ENCODE peak calls at places on chromosomes 3 and 15, in ten cellular contexts. R is breast epithelium, O is GM12892, I is transverse colon, U is uterus, Y is ovary, J is Peyer's patch, E is testis, W is H54, S is K562. X is an unnamed sample.

GRCh38 chr3:138594150-138594934 is at the start of gene CEP70:
- DNase-seq in R (peak), O (peak), J (peak), Y (peak), I (peak), U (peak), W (peak), E (peak), S (peak), X (no peak)

GRCh38 chr3:129859272-129859671 is 34.2 kb downstream of the TMCC1 start:
- DNase-seq in Y (no peak), E (no peak), S (no peak), I (no peak), J (no peak), O (no peak), U (no peak), W (no peak), R (no peak), X (no peak)

GRCh38 chr3:55006277-55006676 is 78.4 kb upstream of the LRTM1 start:
- DNase-seq in R (no peak), E (no peak), U (no peak), O (no peak), S (no peak), Y (no peak), J (no peak), I (no peak), W (no peak), X (no peak)

GRCh38 chr15:101019351-101019750 is 100.2 kb downstream of the LRRK1 start:
- DNase-seq in O (no peak), I (no peak), S (no peak), Y (no peak), U (peak), W (no peak), E (peak), R (no peak), J (no peak), X (no peak)

GRCh38 chr3:98962189-98962930 is 60.9 kb upstream of the DCBLD2 start:
- DNase-seq in Y (no peak), O (no peak), J (no peak), I (no peak), S (no peak), R (no peak), E (no peak), U (no peak), W (no peak), X (no peak)

GRCh38 chr15:69586721-69587120 is 134.1 kb downstream of the RPLP1 start:
- DNase-seq in S (no peak), W (no peak), I (no peak), U (no peak), Y (no peak), O (no peak), R (no peak), E (no peak), J (no peak), X (no peak)

GRCh38 chr3:52516509-52517195 is 17.0 kb downstream of the NT5DC2 start:
- DNase-seq in W (no peak), S (no peak), R (no peak), U (no peak), O (no peak), I (no peak), Y (no peak), J (no peak), E (no peak), X (no peak)

GRCh38 chr3:62888180-62888579 is 13.0 kb upstream of the CADPS start:
- DNase-seq in Y (no peak), S (no peak), U (no peak), R (no peak), J (no peak), E (no peak), O (no peak), I (no peak), W (no peak), X (no peak)

GRCh38 chr3:151863611-151864010 is 9.8 kb upstream of the SUCNR1 start:
- DNase-seq in Y (no peak), W (no peak), U (no peak), R (no peak), I (no peak), E (no peak), J (no peak), O (no peak), S (no peak), X (no peak)

GRCh38 chr3:11143476-11143875 is 10.8 kb upstream of the HRH1 start:
- DNase-seq in J (no peak), S (no peak), R (no peak), U (no peak), O (no peak), I (no peak), E (no peak), Y (no peak), W (no peak), X (no peak)

GRCh38 chr3:66423791-66424190 is 77.0 kb downstream of the LRIG1 start:
- DNase-seq in E (no peak), O (no peak), I (no peak), R (no peak), J (no peak), W (no peak), S (no peak), Y (no peak), U (peak), X (no peak)

GRCh38 chr3:47443611-47443995 is 32.1 kb downstream of the SCAP start:
- DNase-seq in E (no peak), S (no peak), Y (no peak), U (no peak), I (peak), R (no peak), W (no peak), J (peak), O (no peak), X (no peak)

GRCh38 chr15:78629031-78629715 is 8.4 kb upstream of the CHRNA3 start:
- DNase-seq in U (no peak), E (no peak), R (peak), W (no peak), J (no peak), I (no peak), O (no peak), S (no peak), Y (no peak), X (no peak)

GRCh38 chr3:153624310-153625030 is 462.4 kb downstream of the RAP2B start:
- DNase-seq in O (no peak), S (no peak), J (no peak), W (no peak), Y (no peak), U (no peak), I (no peak), R (no peak), E (no peak), X (no peak)

GRCh38 chr15:82570721-82571519 is 30.7 kb upstream of the RPS17 start:
- DNase-seq in Y (no peak), W (no peak), J (no peak), S (no peak), E (no peak), R (no peak), O (no peak), I (no peak), U (peak), X (no peak)

GRCh38 chr15:79897701-79898113 is 893 bp upstream of the MTHFS start:
- DNase-seq in I (no peak), R (no peak), O (no peak), E (no peak), W (no peak), Y (no peak), J (no peak), U (no peak), S (no peak), X (no peak)

GRCh38 chr3:86949850-86950249 is 41.1 kb downstream of the VGLL3 start:
- DNase-seq in E (no peak), J (no peak), R (no peak), U (no peak), Y (no peak), S (no peak), O (no peak), I (no peak), W (no peak), X (no peak)

GRCh38 chr3:32045091-32045964 is 61.1 kb upstream of the GPD1L start:
- DNase-seq in E (no peak), R (no peak), J (no peak), I (peak), U (peak), Y (peak), O (no peak), S (peak), W (no peak), X (no peak)

GRCh38 chr15:33846862-33847261 is 121.4 kb upstream of the CHRM5 start:
- DNase-seq in E (no peak), Y (no peak), J (no peak), O (no peak), S (no peak), W (no peak), I (no peak), U (no peak), R (no peak), X (no peak)

GRCh38 chr15:73691398-73691797 is 7.2 kb downstream of the CD276 start:
- DNase-seq in J (no peak), S (peak), R (no peak), E (peak), U (no peak), I (peak), W (no peak), O (no peak), Y (peak), X (no peak)

GRCh38 chr15:25469377-25469776 is 30.6 kb upstream of the UBE3A start:
- DNase-seq in E (peak), J (no peak), R (no peak), U (no peak), Y (no peak), I (no peak), S (no peak), W (no peak), O (no peak), X (no peak)

GRCh38 chr15:90818251-90819210 is 49.9 kb upstream of the FURIN start:
- DNase-seq in S (peak), I (no peak), E (no peak), Y (no peak), J (no peak), W (no peak), U (no peak), O (no peak), R (no peak), X (peak)

GRCh38 chr3:188335656-188336055 is 181.7 kb downstream of the LPP start:
- DNase-seq in W (no peak), I (no peak), O (no peak), E (no peak), R (no peak), J (no peak), Y (no peak), U (no peak), S (no peak), X (no peak)

GRCh38 chr3:170092907-170093306 is 55.1 kb downstream of the GPR160 start:
- DNase-seq in R (no peak), E (no peak), S (no peak), W (no peak), U (no peak), I (no peak), Y (no peak), O (no peak), J (no peak), X (no peak)

GRCh38 chr3:75294124-75294523 is 370.0 kb upstream of the FRG2C start:
- DNase-seq in E (peak), J (no peak), I (peak), O (no peak), U (peak), S (peak), R (no peak), W (peak), Y (peak), X (peak)

GRCh38 chr15:63752075-63752684 is 81.6 kb downstream of the HERC1 start:
- DNase-seq in S (peak), W (peak), I (peak), E (peak), R (no peak), U (peak), O (no peak), Y (peak), J (no peak), X (peak)

GRCh38 chr15:86018679-86019078 is 61.0 kb upstream of the AGBL1 start:
- DNase-seq in O (no peak), E (no peak), J (no peak), I (no peak), W (no peak), R (no peak), Y (no peak), S (no peak), U (no peak), X (no peak)

GRCh38 chr15:38868326-38869114 is 303.9 kb upstream of the RASGRP1 start:
- DNase-seq in E (no peak), W (peak), I (peak), S (no peak), J (peak), R (no peak), O (no peak), Y (no peak), U (no peak), X (no peak)

GRCh38 chr3:117788499-117788898 is 1078.9 kb downstream of the TUSC7 start:
- DNase-seq in E (no peak), O (no peak), S (no peak), I (no peak), J (no peak), U (no peak), Y (no peak), R (no peak), W (no peak), X (no peak)

GRCh38 chr3:144549161-144549560 is 577.5 kb downstream of the DIPK2A start:
- DNase-seq in J (no peak), I (no peak), R (no peak), U (no peak), W (no peak), Y (no peak), O (no peak), E (no peak), S (no peak), X (no peak)

GRCh38 chr3:101068876-101069606 is 75.8 kb upstream of the ABI3BP start:
- DNase-seq in W (no peak), S (no peak), U (no peak), I (no peak), Y (no peak), O (no peak), R (no peak), E (no peak), J (no peak), X (no peak)

GRCh38 chr3:18345015-18345367 is 80.1 kb downstream of the SATB1 start:
- DNase-seq in S (no peak), J (no peak), R (no peak), Y (no peak), U (no peak), O (no peak), I (no peak), E (no peak), W (no peak), X (no peak)

GRCh38 chr3:123246846-123247245 is 45.1 kb downstream of the SEC22A start:
- DNase-seq in O (no peak), R (no peak), E (peak), W (no peak), Y (no peak), I (no peak), U (no peak), J (no peak), S (no peak), X (no peak)

GRCh38 chr3:15098503-15099363 is at the start of gene RBSN:
- DNase-seq in R (peak), Y (peak), I (peak), J (peak), W (peak), E (peak), S (peak), U (peak), O (peak), X (peak)

GRCh38 chr3:64190517-64191515 is 34.5 kb downstream of the PRICKLE2 start:
- DNase-seq in O (no peak), W (peak), J (no peak), U (no peak), I (no peak), S (no peak), Y (no peak), R (no peak), E (no peak), X (no peak)

GRCh38 chr15:98333206-98333605 is 315.1 kb upstream of the IGF1R start:
- DNase-seq in I (no peak), W (no peak), U (no peak), E (no peak), Y (no peak), R (no peak), S (no peak), O (no peak), J (no peak), X (no peak)
- TF ChIP-seq POLR2A in I (no peak), W (no peak), U (no peak), E (no peak), Y (no peak), R (no peak), S (no peak), O (no peak), J (no peak), X (no peak)

DNA sequence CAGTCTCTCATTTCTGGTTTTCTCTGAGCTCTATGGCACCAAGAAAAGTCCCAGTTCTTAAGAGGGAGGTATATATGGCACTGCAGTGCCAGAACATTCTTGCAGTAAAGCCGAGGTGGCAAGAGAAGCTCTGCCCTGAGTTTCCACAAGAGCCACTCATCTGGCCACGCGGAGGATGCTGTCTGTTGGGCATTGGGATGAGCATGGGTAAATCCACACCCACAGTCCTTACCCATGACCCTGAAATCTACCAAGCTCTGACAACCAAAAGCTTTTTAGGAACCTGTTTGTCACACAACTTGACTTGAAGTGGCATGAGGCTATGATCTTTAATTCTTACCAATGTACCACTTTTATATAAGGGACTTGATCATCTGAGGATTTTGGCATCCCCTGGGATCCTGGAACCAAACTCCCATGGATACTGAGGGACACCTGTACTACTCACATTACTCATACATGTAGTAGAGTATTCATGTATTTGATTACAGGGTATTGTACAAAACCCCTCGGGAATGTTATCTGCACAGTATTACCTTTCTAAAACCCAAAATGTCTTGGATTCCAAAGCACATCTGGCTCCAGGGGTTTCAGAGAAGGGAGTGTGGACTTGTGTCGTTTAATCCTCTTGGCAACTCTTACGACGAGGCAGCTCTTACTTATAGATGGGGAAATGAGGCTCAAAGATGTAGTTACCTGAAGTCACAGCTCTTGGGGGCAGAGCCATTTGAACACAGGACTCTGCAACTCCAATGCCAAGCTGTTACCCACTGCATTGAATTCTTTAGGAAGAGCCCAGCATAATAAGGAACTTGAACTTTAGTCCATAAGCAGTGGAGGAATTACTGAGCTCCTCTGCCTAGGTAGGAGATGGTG is 8.8 kb downstream of the RPL32 start:
- DNase-seq in O (no peak), J (no peak), R (no peak), Y (no peak), E (no peak), I (no peak), U (no peak), S (no peak), W (no peak), X (no peak)
- TF ChIP-seq POLR2A in O (peak), J (no peak), R (no peak), Y (no peak), E (no peak), I (no peak), U (no peak), S (peak), W (no peak), X (no peak)

GRCh38 chr15:67146875-67147381 is 81.5 kb downstream of the SMAD3 start:
- DNase-seq in U (peak), O (no peak), Y (peak), I (peak), W (peak), E (no peak), J (peak), S (no peak), R (no peak), X (no peak)
- TF ChIP-seq POLR2A in U (no peak), O (no peak), Y (no peak), I (no peak), W (no peak), E (no peak), J (no peak), S (no peak), R (no peak), X (no peak)

GRCh38 chr3:150271578-150271930 is 136.5 kb upstream of the TSC22D2 start:
- DNase-seq in O (no peak), R (no peak), E (no peak), S (no peak), I (no peak), Y (no peak), W (no peak), J (no peak), U (no peak), X (no peak)

GRCh38 chr3:150270883-150271577 is 137.1 kb upstream of the TSC22D2 start:
- DNase-seq in R (no peak), Y (no peak), U (no peak), O (no peak), I (peak), S (no peak), J (no peak), W (no peak), E (no peak), X (no peak)

GRCh38 chr3:150267288-150267687 is 140.8 kb upstream of the TSC22D2 start:
- DNase-seq in R (no peak), E (no peak), W (no peak), O (no peak), I (no peak), J (no peak), U (no peak), S (no peak), Y (no peak), X (no peak)

GRCh38 chr3:150269526-150269925 is 138.6 kb upstream of the TSC22D2 start:
- DNase-seq in I (no peak), S (no peak), E (no peak), R (no peak), O (no peak), Y (no peak), J (no peak), W (no peak), U (no peak), X (peak)

GRCh38 chr3:150268426-150269321 is 139.4 kb upstream of the TSC22D2 start:
- DNase-seq in S (no peak), J (no peak), I (no peak), Y (no peak), R (no peak), O (no peak), E (no peak), U (no peak), W (no peak), X (peak)
- TF ChIP-seq POLR2A in S (no peak), J (no peak), I (no peak), Y (no peak), R (no peak), O (no peak), E (no peak), U (no peak), W (no peak), X (no peak)

GRCh38 chr15:81296673-81297072 is 27.3 kb downstream of the STARD5 start:
- DNase-seq in U (no peak), I (peak), J (no peak), E (peak), Y (no peak), O (peak), R (no peak), W (peak), S (no peak), X (no peak)
- TF ChIP-seq POLR2A in U (no peak), I (peak), J (peak), E (no peak), Y (no peak), O (peak), R (no peak), W (no peak), S (no peak), X (no peak)

DNA sequence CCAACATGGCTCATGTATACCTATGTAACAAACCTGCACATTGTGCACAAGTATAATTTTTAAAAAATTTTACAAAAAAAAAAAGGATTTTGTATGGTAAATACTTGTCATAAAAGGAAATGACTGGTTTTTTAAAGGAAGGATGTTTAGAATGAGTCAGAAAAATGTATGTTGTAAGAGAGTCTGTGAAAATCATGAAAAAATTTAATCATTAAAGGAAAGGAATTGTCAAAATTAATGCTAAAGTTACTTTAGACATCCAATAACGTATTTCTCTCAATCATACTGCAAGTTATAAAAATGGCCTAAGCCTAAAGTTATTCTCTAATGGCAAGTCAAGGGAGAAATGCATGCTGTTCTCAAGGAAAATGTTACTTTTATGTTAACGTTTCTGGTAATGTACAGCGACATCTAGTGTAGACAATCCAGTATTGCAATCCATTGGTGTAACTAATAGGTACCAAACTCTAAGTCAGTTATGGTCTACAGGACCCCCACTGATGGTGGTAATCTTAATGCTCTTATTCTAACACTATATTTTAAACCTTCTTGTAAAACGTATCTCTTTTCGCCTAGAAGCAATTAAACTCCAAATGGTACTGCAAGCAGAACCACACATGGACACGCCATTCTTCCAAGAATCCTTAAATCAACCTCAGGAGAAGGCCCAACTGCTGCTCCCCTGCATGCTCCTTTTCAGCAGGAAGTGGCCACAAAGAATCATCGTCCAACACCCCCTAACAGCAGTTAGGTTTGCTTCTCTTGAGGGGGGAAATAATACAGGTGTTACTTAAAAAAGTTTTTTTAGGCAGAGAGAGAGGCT is 35.3 kb downstream of the NCEH1 start:
- DNase-seq in I (no peak), R (no peak), U (no peak), W (no peak), Y (no peak), J (no peak), S (peak), E (no peak), O (no peak), X (peak)
- TF ChIP-seq POLR2A in I (no peak), R (no peak), U (no peak), W (no peak), Y (no peak), J (no peak), S (no peak), E (no peak), O (no peak), X (no peak)